ENCODE peak calls at places on chromosomes 12 and 14, in four cellular contexts. One of them, this sample, is unnamed.

GRCh38 chr12:84924956-84925355 is 12.4 kb upstream of the SLC6A15 start:
- DNase-seq in H9: no peak
- DNase-seq in lower lobe of right lung: no peak
- DNase-seq in right atrium auricular region: no peak
- DNase-seq in this sample: peak; percentile 41

GRCh38 chr14:102828201-102828600 is 51.0 kb downstream of the TRAF3 start:
- DNase-seq in right atrium auricular region: no peak
- DNase-seq in lower lobe of right lung: no peak
- DNase-seq in H9: no peak
- DNase-seq in this sample: peak; percentile 19

GRCh38 chr14:65958664-65959562 is 527.3 kb upstream of the CCDC196 start:
- DNase-seq in lower lobe of right lung: no peak
- DNase-seq in H9: no peak
- DNase-seq in right atrium auricular region: no peak
- DNase-seq in this sample: peak; percentile 50

GRCh38 chr12:34603382-34604035 is 581.2 kb downstream of the ALG10 start:
- DNase-seq in right atrium auricular region: no peak
- DNase-seq in lower lobe of right lung: no peak
- DNase-seq in H9: no peak
- DNase-seq in this sample: no peak

GRCh38 chr14:65506801-65507200 is 94.3 kb downstream of the FUT8 start:
- DNase-seq in right atrium auricular region: no peak
- DNase-seq in lower lobe of right lung: no peak
- DNase-seq in H9: no peak
- DNase-seq in this sample: no peak

GRCh38 chr12:85179680-85180300 is 100.2 kb upstream of the ALX1 start:
- DNase-seq in H9: no peak
- DNase-seq in right atrium auricular region: no peak
- DNase-seq in lower lobe of right lung: no peak
- DNase-seq in this sample: no peak

GRCh38 chr12:47732504-47732903 is 7.2 kb upstream of the ENDOU start:
- DNase-seq in H9: no peak
- DNase-seq in lower lobe of right lung: no peak
- DNase-seq in right atrium auricular region: no peak
- DNase-seq in this sample: no peak

GRCh38 chr14:77123381-77124344 is 17.9 kb downstream of the ZDHHC22 start:
- DNase-seq in right atrium auricular region: no peak
- DNase-seq in lower lobe of right lung: peak; percentile 87
- DNase-seq in H9: peak; percentile 46
- DNase-seq in this sample: no peak

GRCh38 chr14:57209561-57209960 is 59.1 kb downstream of the EXOC5 start:
- DNase-seq in lower lobe of right lung: no peak
- DNase-seq in H9: no peak
- DNase-seq in right atrium auricular region: no peak
- DNase-seq in this sample: no peak

GRCh38 chr12:39935275-39935674 is 170.6 kb downstream of the SLC2A13 start:
- DNase-seq in right atrium auricular region: no peak
- DNase-seq in H9: no peak
- DNase-seq in lower lobe of right lung: no peak
- DNase-seq in this sample: peak; percentile 67

GRCh38 chr14:69077841-69078240 is 75.1 kb downstream of the DCAF5 start:
- DNase-seq in lower lobe of right lung: no peak
- DNase-seq in H9: no peak
- DNase-seq in right atrium auricular region: no peak
- DNase-seq in this sample: no peak

GRCh38 chr14:67332468-67332867 is 27.1 kb downstream of the ATP6V1D start:
- DNase-seq in H9: no peak
- DNase-seq in right atrium auricular region: no peak
- DNase-seq in lower lobe of right lung: no peak
- DNase-seq in this sample: no peak

GRCh38 chr12:6226002-6226700 is 26.0 kb downstream of the CD9 start:
- DNase-seq in lower lobe of right lung: no peak
- DNase-seq in H9: no peak
- DNase-seq in right atrium auricular region: peak; percentile 93
- DNase-seq in this sample: peak; percentile 93

GRCh38 chr14:69715725-69716482 is 51.0 kb upstream of the SRSF5 start:
- DNase-seq in right atrium auricular region: peak; percentile 81
- DNase-seq in H9: no peak
- DNase-seq in lower lobe of right lung: peak; percentile 71
- DNase-seq in this sample: peak; percentile 45

DNA sequence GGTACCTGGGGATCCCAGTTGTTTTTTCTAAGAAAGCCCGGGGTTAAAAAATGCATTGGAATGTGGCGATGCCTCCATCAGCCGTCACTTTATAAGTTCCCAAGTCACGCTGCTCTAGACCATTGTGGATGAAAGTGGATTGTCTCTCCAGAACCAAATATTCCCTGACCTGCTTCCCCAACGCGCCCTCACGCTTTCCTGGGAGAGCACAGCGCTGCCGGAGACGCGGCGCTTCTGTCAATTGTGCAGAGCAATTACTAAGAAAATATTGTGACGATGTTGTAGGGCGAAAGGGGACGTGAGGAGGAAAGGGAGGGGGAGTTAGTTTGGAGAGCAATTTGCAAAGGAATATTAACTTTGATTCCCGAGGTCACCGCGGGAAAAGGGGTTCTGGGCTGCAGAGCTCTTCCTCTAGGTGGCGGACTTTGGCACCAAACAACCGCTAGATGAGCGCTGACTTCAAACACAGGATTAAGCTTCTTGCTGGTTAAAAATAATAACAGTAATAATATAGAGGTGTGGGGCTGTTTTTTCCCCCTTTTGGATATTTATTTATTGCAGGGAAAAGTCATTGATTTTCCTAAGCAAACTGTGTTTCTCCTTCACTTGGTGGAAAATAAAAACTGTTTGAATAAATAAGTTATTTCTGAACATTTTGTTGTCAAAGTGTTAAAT is 9.6 kb upstream of the FOXG1 start:
- DNase-seq in H9: peak; percentile 62
- DNase-seq in lower lobe of right lung: no peak
- DNase-seq in right atrium auricular region: no peak
- DNase-seq in this sample: peak; percentile 64
- TF ChIP-seq CTCF in H9: peak; percentile 79
- TF ChIP-seq CTCF in lower lobe of right lung: peak; percentile 39
- TF ChIP-seq CTCF in right atrium auricular region: peak; percentile 57
- TF ChIP-seq CTCF in this sample: peak; percentile 80

DNA sequence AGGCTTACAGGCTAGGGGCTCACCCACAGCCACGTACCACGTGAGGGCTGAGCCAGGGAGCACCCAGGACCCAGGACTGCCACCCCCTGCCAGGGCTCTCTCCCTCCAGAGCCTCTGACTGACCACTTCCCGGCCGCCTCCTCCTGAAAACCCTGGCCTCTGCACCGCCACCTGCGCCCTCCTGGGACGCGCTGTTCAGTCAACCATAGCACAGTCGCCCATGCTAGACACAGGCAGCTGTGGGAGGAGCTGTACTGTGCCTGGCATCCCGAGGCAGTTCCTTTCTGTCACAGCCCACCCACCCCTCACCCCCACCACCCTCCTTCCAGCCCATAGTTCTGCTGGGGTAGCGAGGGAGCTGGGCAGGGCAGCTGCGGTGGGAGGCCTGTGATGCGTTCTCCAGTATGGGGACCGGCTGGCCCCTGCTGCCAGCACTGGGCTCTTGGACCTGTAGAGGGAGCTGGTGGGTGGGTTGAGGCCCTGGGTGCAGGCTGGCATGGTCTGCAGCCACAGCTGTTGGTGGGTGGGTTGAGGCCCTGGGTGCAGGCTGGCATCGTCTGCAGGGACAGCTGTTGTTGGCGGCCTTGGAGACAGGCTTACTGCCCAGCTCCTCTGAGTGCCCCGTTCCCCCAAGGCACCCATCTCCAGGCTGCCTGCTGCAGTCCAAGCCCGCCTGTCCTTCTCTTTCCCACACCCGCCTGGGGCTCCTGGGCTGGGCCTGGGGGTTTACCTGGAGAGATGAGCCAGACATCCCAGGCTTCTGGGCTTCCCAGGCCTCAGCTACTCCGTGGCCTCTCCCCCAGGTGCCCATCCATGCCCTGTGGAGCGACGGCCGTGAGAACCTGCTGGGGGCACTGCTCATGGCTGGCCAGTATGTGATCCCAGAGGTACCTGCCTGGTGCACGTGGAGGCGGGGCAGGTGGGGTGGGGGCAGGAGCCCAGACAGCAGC is 11.5 kb downstream of the ASPG start:
- DNase-seq in H9: peak; percentile 59
- DNase-seq in right atrium auricular region: no peak
- DNase-seq in lower lobe of right lung: peak; percentile 28
- DNase-seq in this sample: no peak
- TF ChIP-seq CTCF in H9: peak; percentile 58
- TF ChIP-seq CTCF in right atrium auricular region: no peak
- TF ChIP-seq CTCF in lower lobe of right lung: no peak
- TF ChIP-seq CTCF in this sample: no peak

DNA sequence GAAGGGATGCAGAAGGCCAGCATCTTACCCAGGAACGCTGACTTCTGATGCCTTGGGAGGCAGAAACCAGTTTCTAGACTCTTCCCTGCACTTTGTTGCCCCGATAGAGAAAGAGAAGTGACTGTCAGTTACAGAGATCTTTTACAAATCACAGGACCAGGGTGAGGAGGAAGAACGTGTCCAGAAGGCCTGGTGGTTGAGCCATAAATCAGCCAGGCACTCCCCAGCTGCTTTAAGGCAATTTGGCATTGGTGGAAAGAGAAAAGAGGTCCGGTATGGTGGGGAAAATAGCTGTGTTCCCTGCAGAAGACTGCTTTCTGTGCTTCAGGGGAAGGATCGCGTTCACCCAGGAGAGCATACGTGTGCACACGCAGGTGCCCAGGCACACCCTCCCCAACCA is 88.7 kb upstream of the KCNA1 start:
- DNase-seq in lower lobe of right lung: no peak
- DNase-seq in H9: no peak
- DNase-seq in right atrium auricular region: no peak
- DNase-seq in this sample: no peak
- TF ChIP-seq CTCF in lower lobe of right lung: no peak
- TF ChIP-seq CTCF in H9: no peak
- TF ChIP-seq CTCF in right atrium auricular region: no peak
- TF ChIP-seq CTCF in this sample: no peak

GRCh38 chr14:89186850-89187376 is 230.1 kb downstream of the FOXN3 start:
- DNase-seq in right atrium auricular region: no peak
- DNase-seq in H9: no peak
- DNase-seq in lower lobe of right lung: no peak
- DNase-seq in this sample: peak; percentile 72

GRCh38 chr14:89184952-89185351 is 232.1 kb downstream of the FOXN3 start:
- DNase-seq in lower lobe of right lung: no peak
- DNase-seq in H9: no peak
- DNase-seq in right atrium auricular region: no peak
- DNase-seq in this sample: no peak

GRCh38 chr14:89188492-89188891 is 228.5 kb downstream of the FOXN3 start:
- DNase-seq in lower lobe of right lung: no peak
- DNase-seq in H9: no peak
- DNase-seq in right atrium auricular region: no peak
- DNase-seq in this sample: no peak

GRCh38 chr14:89187501-89187900 is 229.5 kb downstream of the FOXN3 start:
- DNase-seq in lower lobe of right lung: no peak
- DNase-seq in H9: no peak
- DNase-seq in right atrium auricular region: no peak
- DNase-seq in this sample: no peak

DNA sequence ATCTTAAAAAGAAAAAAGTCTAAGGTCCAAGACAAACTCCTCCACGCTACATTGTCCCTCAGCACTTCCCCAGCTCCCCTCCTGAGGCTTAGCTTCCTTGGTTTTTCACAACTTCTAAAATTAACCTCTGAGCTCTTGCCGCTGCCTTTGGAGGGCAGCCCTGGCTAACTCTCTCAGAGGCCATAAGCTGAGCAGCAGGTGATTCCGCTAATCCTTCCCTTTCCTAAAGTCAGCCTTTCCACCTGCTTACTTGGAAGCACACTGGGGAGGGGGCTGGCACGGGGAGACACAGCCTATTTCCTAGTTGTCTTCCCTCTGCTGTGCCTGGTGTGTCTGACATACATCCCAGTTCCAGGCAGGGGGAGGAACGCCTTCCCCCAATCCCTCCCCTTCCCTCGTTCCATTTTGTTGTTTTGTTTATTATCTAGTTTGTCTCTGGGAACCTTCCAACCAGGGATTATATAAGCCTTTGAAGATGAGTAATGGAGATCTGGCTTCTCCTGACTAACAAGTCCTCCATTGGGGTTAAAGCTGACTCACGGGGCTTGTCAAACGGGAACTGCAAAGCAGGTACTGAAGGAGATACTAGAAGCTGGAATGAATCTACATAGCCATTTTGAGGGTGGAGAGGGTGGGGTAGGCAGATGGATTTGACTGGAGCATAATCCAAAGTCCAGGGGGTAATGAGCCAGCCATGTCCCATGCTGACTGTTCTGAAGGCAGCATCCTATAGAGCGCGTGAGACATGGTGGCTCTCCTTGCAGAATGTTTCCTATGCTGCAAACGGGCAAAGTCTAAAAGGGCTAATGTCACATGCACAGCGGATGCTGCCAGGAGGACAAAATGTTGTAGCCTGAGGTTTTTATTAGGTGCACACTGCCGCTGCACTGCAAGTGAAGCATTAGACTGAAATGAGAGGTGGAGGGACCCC is 230.8 kb downstream of the FOXN3 start:
- DNase-seq in H9: no peak
- DNase-seq in lower lobe of right lung: no peak
- DNase-seq in right atrium auricular region: no peak
- DNase-seq in this sample: peak; percentile 43
- TF ChIP-seq CTCF in H9: peak; percentile 22
- TF ChIP-seq CTCF in lower lobe of right lung: no peak
- TF ChIP-seq CTCF in right atrium auricular region: no peak
- TF ChIP-seq CTCF in this sample: no peak

GRCh38 chr12:44812062-44812461 is 64.1 kb downstream of the NELL2 start:
- DNase-seq in lower lobe of right lung: no peak
- DNase-seq in H9: no peak
- DNase-seq in right atrium auricular region: no peak
- DNase-seq in this sample: no peak
- TF ChIP-seq CTCF in lower lobe of right lung: no peak
- TF ChIP-seq CTCF in H9: peak; percentile 57
- TF ChIP-seq CTCF in right atrium auricular region: no peak
- TF ChIP-seq CTCF in this sample: peak; percentile 4

GRCh38 chr12:69585189-69586062 is at the start of gene CCT2:
- DNase-seq in lower lobe of right lung: peak; percentile 99
- DNase-seq in right atrium auricular region: peak; percentile 97
- DNase-seq in H9: peak; percentile 97
- DNase-seq in this sample: peak; percentile 99
- TF ChIP-seq CTCF in lower lobe of right lung: peak; percentile 21
- TF ChIP-seq CTCF in right atrium auricular region: peak; percentile 39
- TF ChIP-seq CTCF in H9: peak; percentile 54
- TF ChIP-seq CTCF in this sample: peak; percentile 49

This sample was measured in cardiac muscle cell.